ENCODE peak calls at places on chromosomes 5 and 9, in nine cellular contexts. M, Q, L, F, W, O, B, A and E are unnamed samples.

GRCh38 chr5:103407399-103407798 is 148.8 kb downstream of the MACIR start:
- DNase-seq in M (no peak), F (peak; percentile 53), Q (no peak), O (no peak), W (no peak), L (no peak), B (no peak), A (no peak), E (no peak)

GRCh38 chr5:50684721-50685120 is 18.3 kb downstream of the PARP8 start:
- DNase-seq in O (no peak), W (no peak), Q (no peak), A (no peak), F (no peak), M (no peak), L (no peak), B (no peak), E (no peak)

GRCh38 chr5:146081685-146082084 is 23.7 kb downstream of the PLAC8L1 start:
- DNase-seq in O (no peak), M (no peak), A (no peak), F (no peak), L (no peak), W (no peak), B (no peak), Q (no peak), E (no peak)

GRCh38 chr9:97559111-97559514 is 57.6 kb downstream of the TMOD1 start:
- DNase-seq in A (no peak), M (no peak), F (peak; percentile 42), L (peak; percentile 51), W (no peak), O (no peak), Q (no peak), B (no peak), E (no peak)

GRCh38 chr5:123116063-123116462 is 27.0 kb downstream of the PRDM6 start:
- DNase-seq in W (no peak), L (no peak), Q (no peak), A (peak; percentile 18), B (no peak), M (no peak), O (peak; percentile 66), F (peak; percentile 43), E (peak; percentile 77)

GRCh38 chr9:86795861-86796497 is 151.3 kb downstream of the GAS1 start:
- DNase-seq in W (no peak), Q (peak; percentile 90), L (peak; percentile 67), B (no peak), F (peak; percentile 83), O (peak; percentile 95), M (no peak), A (peak; percentile 37), E (peak; percentile 93)

GRCh38 chr5:141821430-141821925 is 56.7 kb downstream of the PCDH1 start:
- DNase-seq in L (no peak), O (peak; percentile 97), F (peak; percentile 94), B (no peak), M (no peak), A (peak; percentile 86), Q (no peak), W (no peak), E (peak; percentile 83)

GRCh38 chr9:129995409-129996160 is 47.4 kb downstream of the FNBP1 start:
- DNase-seq in W (no peak), F (peak; percentile 54), B (no peak), M (no peak), O (peak; percentile 42), A (peak; percentile 27), Q (no peak), L (no peak), E (peak; percentile 87)

GRCh38 chr9:77839459-77840140 is 191.5 kb upstream of the GNA14 start:
- DNase-seq in L (no peak), M (no peak), B (no peak), A (no peak), F (peak; percentile 53), Q (no peak), O (peak; percentile 75), W (no peak), E (peak; percentile 80)

GRCh38 chr9:684055-684949 is 157.2 kb upstream of the DMRT1 start:
- DNase-seq in W (no peak), F (peak; percentile 81), B (no peak), M (no peak), A (peak; percentile 31), O (peak; percentile 75), L (no peak), Q (no peak), E (peak; percentile 74)

GRCh38 chr5:133365326-133365725 is 247.0 kb downstream of the FSTL4 start:
- DNase-seq in B (no peak), O (no peak), F (no peak), M (no peak), A (no peak), L (no peak), W (no peak), Q (no peak), E (no peak)

GRCh38 chr5:9411142-9411541 is 134.7 kb downstream of the SEMA5A start:
- DNase-seq in F (no peak), Q (no peak), O (no peak), M (no peak), L (no peak), A (no peak), W (no peak), B (no peak), E (no peak)

GRCh38 chr9:117234178-117234577 is 180.7 kb downstream of the ASTN2 start:
- DNase-seq in M (no peak), F (no peak), B (no peak), W (no peak), A (no peak), L (no peak), O (no peak), Q (no peak), E (no peak)

GRCh38 chr5:79020861-79021561 is 35.9 kb upstream of the ARSB start:
- DNase-seq in Q (peak; percentile 78), L (peak; percentile 77), B (peak; percentile 60), W (no peak), A (peak; percentile 61), F (peak; percentile 78), O (peak; percentile 83), M (peak; percentile 22), E (peak; percentile 70)

GRCh38 chr5:78287833-78288232 is 6.7 kb downstream of the AP3B1 start:
- DNase-seq in M (no peak), W (no peak), L (no peak), Q (no peak), B (no peak), A (peak; percentile 58), F (peak; percentile 84), O (peak; percentile 89), E (peak; percentile 75)

GRCh38 chr9:79699479-79699878 is 127.7 kb downstream of the TLE4 start:
- DNase-seq in L (no peak), O (no peak), Q (no peak), W (no peak), M (no peak), B (no peak), A (no peak), F (no peak), E (no peak)

GRCh38 chr5:142971296-142972013 is 201.3 kb downstream of the ARHGAP26 start:
- DNase-seq in A (no peak), L (no peak), W (no peak), M (no peak), B (no peak), O (no peak), Q (no peak), F (no peak), E (no peak)

GRCh38 chr9:124259273-124260078 is 1.7 kb downstream of the NEK6 start:
- DNase-seq in Q (peak; percentile 91), O (peak; percentile 93), M (no peak), L (peak; percentile 92), W (no peak), F (peak; percentile 91), B (peak; percentile 86), A (peak; percentile 81), E (peak; percentile 91)

GRCh38 chr9:13267743-13268142 is 11.7 kb downstream of the MPDZ start:
- DNase-seq in M (no peak), W (no peak), Q (no peak), A (peak; percentile 40), B (no peak), O (peak; percentile 73), F (peak; percentile 94), L (no peak), E (peak; percentile 93)